ENCODE peak calls at places on chromosomes 7 and 10, in five cellular contexts. One of them, this sample, is unnamed.

GRCh38 chr7:91025906-91026390 is 238.3 kb upstream of the FZD1 start:
- DNase-seq in K562: no peak
- DNase-seq in H1: no peak
- DNase-seq in HepG2: no peak
- DNase-seq in HCT116: no peak
- DNase-seq in this sample: no peak

GRCh38 chr7:121395494-121395960 is 581 bp downstream of the FAM3C start:
- DNase-seq in H1: no peak
- DNase-seq in K562: no peak
- DNase-seq in HepG2: peak
- DNase-seq in HCT116: no peak
- DNase-seq in this sample: no peak

GRCh38 chr7:33876600-33877274 is 28.6 kb upstream of the BMPER start:
- DNase-seq in HCT116: no peak
- DNase-seq in HepG2: no peak
- DNase-seq in H1: no peak
- DNase-seq in K562: no peak
- DNase-seq in this sample: no peak

GRCh38 chr7:5282464-5283316 is at the start of gene SLC29A4:
- DNase-seq in H1: no peak
- DNase-seq in HCT116: peak
- DNase-seq in HepG2: no peak
- DNase-seq in K562: peak
- DNase-seq in this sample: no peak

GRCh38 chr10:125451319-125451718 is 231.6 kb downstream of the TEX36 start:
- DNase-seq in K562: no peak
- DNase-seq in H1: no peak
- DNase-seq in HepG2: no peak
- DNase-seq in HCT116: no peak
- DNase-seq in this sample: no peak

GRCh38 chr10:108684431-108684830 is 1238.9 kb downstream of the XPNPEP1 start:
- DNase-seq in H1: no peak
- DNase-seq in HCT116: no peak
- DNase-seq in K562: no peak
- DNase-seq in HepG2: no peak
- DNase-seq in this sample: no peak

GRCh38 chr10:51260376-51260775 is 186.1 kb downstream of the PRKG1 start:
- DNase-seq in K562: no peak
- DNase-seq in HepG2: no peak
- DNase-seq in H1: no peak
- DNase-seq in HCT116: no peak
- DNase-seq in this sample: no peak

GRCh38 chr7:130432886-130433285 is 7.9 kb downstream of the CEP41 start:
- DNase-seq in HCT116: no peak
- DNase-seq in K562: no peak
- DNase-seq in HepG2: no peak
- DNase-seq in H1: no peak
- DNase-seq in this sample: no peak

GRCh38 chr10:66218258-66218657 is 707.6 kb upstream of the LRRTM3 start:
- DNase-seq in H1: no peak
- DNase-seq in HCT116: no peak
- DNase-seq in K562: no peak
- DNase-seq in HepG2: no peak
- DNase-seq in this sample: no peak

GRCh38 chr7:82810558-82811259 is 352.0 kb downstream of the PCLO start:
- DNase-seq in HCT116: peak
- DNase-seq in H1: no peak
- DNase-seq in HepG2: peak
- DNase-seq in K562: no peak
- DNase-seq in this sample: no peak

GRCh38 chr10:71083457-71083975 is 128.9 kb upstream of the UNC5B start:
- DNase-seq in HepG2: no peak
- DNase-seq in K562: no peak
- DNase-seq in H1: no peak
- DNase-seq in HCT116: no peak
- DNase-seq in this sample: no peak

GRCh38 chr7:118111347-118111746 is 72.6 kb upstream of the LSM8 start:
- DNase-seq in HepG2: no peak
- DNase-seq in H1: no peak
- DNase-seq in K562: no peak
- DNase-seq in HCT116: no peak
- DNase-seq in this sample: no peak

GRCh38 chr7:66758964-66759628 is 18.6 kb downstream of the RABGEF1 start:
- DNase-seq in K562: no peak
- DNase-seq in HCT116: no peak
- DNase-seq in H1: no peak
- DNase-seq in HepG2: no peak
- DNase-seq in this sample: no peak

GRCh38 chr10:62772186-62772950 is 32.2 kb upstream of the ADO start:
- DNase-seq in HCT116: no peak
- DNase-seq in K562: no peak
- DNase-seq in HepG2: no peak
- DNase-seq in H1: no peak
- DNase-seq in this sample: no peak
- TF ChIP-seq POLR2A in HCT116: no peak
- TF ChIP-seq POLR2A in K562: no peak
- TF ChIP-seq POLR2A in HepG2: no peak
- TF ChIP-seq POLR2A in H1: no peak
- TF ChIP-seq POLR2A in this sample: no peak

GRCh38 chr10:133060881-133061280 is 26.8 kb upstream of the ADGRA1 start:
- DNase-seq in HCT116: no peak
- DNase-seq in H1: no peak
- DNase-seq in HepG2: no peak
- DNase-seq in K562: no peak
- DNase-seq in this sample: no peak
- TF ChIP-seq SIN3A in HCT116: no peak
- TF ChIP-seq SIN3A in H1: no peak
- TF ChIP-seq SIN3A in HepG2: no peak
- TF ChIP-seq SIN3A in K562: no peak
- TF ChIP-seq SIN3A in this sample: no peak

GRCh38 chr7:28675429-28675828 is 263.1 kb downstream of the CREB5 start:
- DNase-seq in HCT116: no peak
- DNase-seq in H1: no peak
- DNase-seq in HepG2: no peak
- DNase-seq in K562: no peak
- DNase-seq in this sample: no peak

GRCh38 chr7:28677668-28678067 is 265.4 kb downstream of the CREB5 start:
- DNase-seq in K562: no peak
- DNase-seq in HepG2: no peak
- DNase-seq in H1: no peak
- DNase-seq in HCT116: no peak
- DNase-seq in this sample: no peak

GRCh38 chr7:28671526-28671925 is 259.2 kb downstream of the CREB5 start:
- DNase-seq in H1: no peak
- DNase-seq in K562: no peak
- DNase-seq in HepG2: no peak
- DNase-seq in HCT116: no peak
- DNase-seq in this sample: no peak

GRCh38 chr7:28672397-28672797 is 260.1 kb downstream of the CREB5 start:
- DNase-seq in H1: no peak
- DNase-seq in K562: no peak
- DNase-seq in HCT116: no peak
- DNase-seq in HepG2: no peak
- DNase-seq in this sample: no peak

GRCh38 chr7:28674359-28674782 is 262.1 kb downstream of the CREB5 start:
- DNase-seq in H1: no peak
- DNase-seq in HCT116: no peak
- DNase-seq in K562: no peak
- DNase-seq in HepG2: peak
- DNase-seq in this sample: no peak
- TF ChIP-seq POLR2A in H1: no peak
- TF ChIP-seq POLR2A in HCT116: no peak
- TF ChIP-seq POLR2A in K562: no peak
- TF ChIP-seq POLR2A in HepG2: no peak
- TF ChIP-seq POLR2A in this sample: no peak

GRCh38 chr7:2405601-2406345 is 2.4 kb downstream of the CHST12 start:
- DNase-seq in HCT116: no peak
- DNase-seq in K562: no peak
- DNase-seq in HepG2: no peak
- DNase-seq in H1: no peak
- DNase-seq in this sample: peak
- TF ChIP-seq SIN3A in HCT116: no peak
- TF ChIP-seq SIN3A in K562: no peak
- TF ChIP-seq SIN3A in HepG2: no peak
- TF ChIP-seq SIN3A in H1: no peak
- TF ChIP-seq SIN3A in this sample: peak

GRCh38 chr10:77415311-77415960 is 222.2 kb downstream of the KCNMA1 start:
- DNase-seq in H1: no peak
- DNase-seq in HepG2: no peak
- DNase-seq in HCT116: no peak
- DNase-seq in K562: no peak
- DNase-seq in this sample: no peak

GRCh38 chr10:77418211-77418640 is 219.4 kb downstream of the KCNMA1 start:
- DNase-seq in K562: no peak
- DNase-seq in H1: no peak
- DNase-seq in HCT116: no peak
- DNase-seq in HepG2: no peak
- DNase-seq in this sample: no peak

GRCh38 chr10:77417359-77417758 is 220.2 kb downstream of the KCNMA1 start:
- DNase-seq in HCT116: no peak
- DNase-seq in HepG2: no peak
- DNase-seq in K562: no peak
- DNase-seq in H1: no peak
- DNase-seq in this sample: no peak

GRCh38 chr10:77417806-77418205 is 219.8 kb downstream of the KCNMA1 start:
- DNase-seq in HepG2: no peak
- DNase-seq in HCT116: no peak
- DNase-seq in K562: no peak
- DNase-seq in H1: no peak
- DNase-seq in this sample: no peak

DNA sequence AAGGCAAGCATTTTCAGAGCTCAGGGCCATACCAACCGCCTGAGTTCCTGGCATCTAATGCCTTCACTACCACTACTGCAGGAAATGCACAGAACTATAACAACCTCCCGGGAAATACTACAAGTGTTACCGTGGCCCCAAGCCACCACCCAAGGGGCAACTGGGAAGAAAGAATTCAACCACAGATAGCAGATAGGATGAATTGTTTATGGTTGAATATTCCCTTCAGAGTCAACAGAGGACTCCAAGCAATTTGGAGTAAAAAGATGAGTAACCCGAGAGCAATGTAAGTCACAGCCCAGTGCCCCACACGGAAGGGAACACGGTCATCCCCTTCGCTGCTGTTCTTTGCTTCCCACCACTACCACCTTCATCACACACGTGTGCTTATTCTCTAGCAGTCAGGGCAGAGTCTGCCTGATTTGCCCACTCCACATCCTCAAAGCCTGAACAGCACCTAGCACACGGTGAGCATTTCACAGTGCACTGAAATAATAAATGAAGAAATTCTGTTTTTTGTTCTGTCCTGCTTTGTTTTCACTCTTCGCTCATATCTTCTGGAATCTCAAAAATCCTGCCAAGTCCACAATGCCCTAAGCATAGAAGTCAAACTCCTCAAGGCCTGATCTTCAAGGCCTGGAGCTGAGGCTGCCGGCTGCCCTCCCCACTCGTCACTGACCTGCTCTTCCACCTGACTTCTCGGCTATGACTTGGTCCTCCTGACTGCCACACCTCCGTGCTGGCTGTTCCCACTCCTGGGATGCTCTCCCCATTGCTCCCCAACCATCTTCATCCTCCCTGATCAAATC is 221.1 kb downstream of the KCNMA1 start:
- DNase-seq in HepG2: no peak
- DNase-seq in HCT116: no peak
- DNase-seq in H1: no peak
- DNase-seq in K562: no peak
- DNase-seq in this sample: no peak
- TF ChIP-seq POLR2A in HepG2: no peak
- TF ChIP-seq POLR2A in HCT116: no peak
- TF ChIP-seq POLR2A in H1: no peak
- TF ChIP-seq POLR2A in K562: no peak
- TF ChIP-seq POLR2A in this sample: no peak

DNA sequence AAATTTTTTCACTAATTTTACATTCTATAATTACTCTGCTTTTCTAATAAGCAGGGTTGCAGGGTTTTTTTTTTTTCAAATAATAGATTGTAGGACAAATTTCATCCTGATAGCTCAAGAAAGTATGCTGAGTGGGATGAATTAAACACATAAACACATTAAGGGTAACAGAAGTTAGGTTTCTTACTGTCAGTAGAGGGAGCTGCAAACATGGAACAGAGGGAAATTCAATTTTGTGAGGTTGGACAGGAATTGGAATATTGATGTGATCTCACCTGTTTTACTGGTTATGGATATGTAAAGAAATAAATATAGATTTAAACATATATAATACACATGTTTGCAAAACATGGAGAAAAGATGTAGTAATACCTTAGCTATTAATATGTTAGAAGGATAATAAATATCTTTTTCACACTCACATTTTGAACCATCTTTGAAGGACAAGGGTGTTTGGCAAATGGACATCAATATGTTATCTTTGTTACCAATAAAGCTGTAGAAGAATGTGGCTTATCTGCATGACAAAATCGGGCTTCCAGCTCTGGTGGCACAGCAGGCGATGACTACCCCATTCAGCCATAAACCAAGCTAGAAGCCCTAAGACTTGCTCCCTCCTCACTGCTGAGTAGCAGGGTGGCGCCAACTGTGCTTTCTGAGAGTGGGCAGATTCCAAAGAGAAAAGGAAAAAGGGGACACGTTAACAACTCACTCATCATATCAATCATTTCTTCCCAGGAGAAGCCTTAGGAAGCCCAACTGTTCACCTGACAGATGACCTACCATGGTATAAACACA is 1257.4 kb downstream of the GATA3 start:
- DNase-seq in HepG2: no peak
- DNase-seq in H1: no peak
- DNase-seq in HCT116: no peak
- DNase-seq in K562: no peak
- DNase-seq in this sample: no peak
- TF ChIP-seq SIN3A in HepG2: no peak
- TF ChIP-seq SIN3A in H1: no peak
- TF ChIP-seq SIN3A in HCT116: no peak
- TF ChIP-seq SIN3A in K562: no peak
- TF ChIP-seq SIN3A in this sample: no peak